ENCODE peak calls at places on chromosome 12, in seven cellular contexts. V is WERI-Rb-1; T is nephron progenitor cell; M is CD4-positive, alpha-beta T cell; S is progenitor cell of endocrine pancreas; R is stomach; C is ovary. L is an unnamed sample.

GRCh38 chr12:68481181-68481941 is 129.3 kb upstream of the RAP1B start:
- DNase-seq in V (no peak), R (no peak), M (no peak), C (no peak), T (no peak), S (no peak), L (no peak)

GRCh38 chr12:7092229-7092985 is at the start of gene C1R:
- DNase-seq in S (peak; percentile 67), M (peak; percentile 66), C (peak; percentile 88), T (peak; percentile 77), V (peak; percentile 62), R (peak; percentile 77), L (no peak)

GRCh38 chr12:21562859-21563258 is 36.8 kb downstream of the SPX start:
- DNase-seq in V (no peak), C (no peak), M (no peak), T (no peak), S (no peak), R (no peak), L (no peak)

GRCh38 chr12:21860534-21860933 is 80.7 kb downstream of the ABCC9 start:
- DNase-seq in R (no peak), M (no peak), S (no peak), C (no peak), V (no peak), T (no peak), L (no peak)

GRCh38 chr12:57844725-57845477 is 1.6 kb downstream of the CTDSP2 start:
- DNase-seq in C (peak; percentile 81), V (no peak), T (peak; percentile 62), S (peak; percentile 23), M (no peak), R (peak; percentile 58), L (no peak)

GRCh38 chr12:27861428-27862167 is 81.6 kb upstream of the MANSC4 start:
- DNase-seq in C (peak; percentile 73), S (no peak), T (no peak), V (no peak), R (peak; percentile 51), M (no peak), L (no peak)

GRCh38 chr12:9760699-9761406 is at the start of gene CD69:
- DNase-seq in C (no peak), R (peak; percentile 45), V (no peak), M (peak; percentile 63), T (no peak), S (no peak), L (no peak)

GRCh38 chr12:46351138-46351537 is 21.4 kb downstream of the SLC38A2 start:
- DNase-seq in V (no peak), T (no peak), S (no peak), R (no peak), C (no peak), M (no peak), L (no peak)

GRCh38 chr12:117226505-117226904 is 36.2 kb upstream of the FBXO21 start:
- DNase-seq in V (no peak), C (no peak), R (no peak), S (no peak), T (no peak), M (no peak), L (no peak)

GRCh38 chr12:79936670-79937069 is 1.8 kb upstream of the PPP1R12A start:
- DNase-seq in R (no peak), V (no peak), C (no peak), S (no peak), M (no peak), T (no peak), L (no peak)

GRCh38 chr12:118537481-118537917 is 161.1 kb downstream of the SUDS3 start:
- DNase-seq in M (no peak), T (no peak), C (no peak), S (no peak), R (no peak), V (no peak), L (no peak)

GRCh38 chr12:14664434-14665023 is 31.9 kb downstream of the GUCY2C start:
- DNase-seq in C (no peak), R (peak; percentile 30), T (no peak), V (peak; percentile 17), M (peak; percentile 26), S (no peak), L (no peak)

GRCh38 chr12:89280833-89281533 is 71.3 kb downstream of the DUSP6 start:
- DNase-seq in C (no peak), T (peak; percentile 6), V (no peak), S (no peak), R (no peak), M (no peak), L (no peak)

GRCh38 chr12:13179159-13180074 is 17.1 kb upstream of the EMP1 start:
- DNase-seq in R (peak; percentile 64), C (peak; percentile 35), M (peak; percentile 53), V (peak; percentile 28), S (no peak), T (peak; percentile 73), L (peak; percentile 83)

GRCh38 chr12:114408881-114409795 is 3.2 kb upstream of the TBX5 start:
- DNase-seq in C (no peak), M (no peak), T (peak; percentile 42), V (no peak), S (no peak), R (no peak), L (no peak)

GRCh38 chr12:117580718-117581062 is 219.3 kb upstream of the NOS1 start:
- DNase-seq in S (no peak), R (no peak), C (peak; percentile 9), T (peak; percentile 81), M (no peak), V (peak; percentile 49), L (no peak)

GRCh38 chr12:6375269-6376078 is at the start of gene SCNN1A:
- DNase-seq in T (no peak), S (no peak), V (no peak), C (peak; percentile 54), R (peak; percentile 92), M (no peak), L (no peak)

GRCh38 chr12:9636150-9636549 is 28.4 kb upstream of the KLRB1 start:
- DNase-seq in T (no peak), M (no peak), V (no peak), R (no peak), S (no peak), C (no peak), L (no peak)

GRCh38 chr12:64521838-64522237 is 69.9 kb downstream of the TBK1 start:
- DNase-seq in R (no peak), T (no peak), M (no peak), V (no peak), C (no peak), S (no peak), L (no peak)

GRCh38 chr12:106288510-106289195 is 13.9 kb upstream of the TCP11L2 start:
- DNase-seq in V (no peak), T (no peak), M (no peak), S (no peak), C (no peak), R (no peak), L (no peak)

GRCh38 chr12:31482816-31483215 is 108.1 kb downstream of the DENND5B start:
- DNase-seq in R (no peak), T (no peak), V (no peak), C (no peak), S (no peak), M (no peak), L (no peak)

GRCh38 chr12:106074706-106075392 is 63.9 kb downstream of the NUAK1 start:
- DNase-seq in C (no peak), V (no peak), M (no peak), S (no peak), T (peak; percentile 15), R (no peak), L (no peak)

GRCh38 chr12:19971881-19972280 is 396.5 kb upstream of the PDE3A start:
- DNase-seq in C (no peak), M (no peak), T (no peak), V (no peak), S (no peak), R (no peak), L (no peak)

GRCh38 chr12:123621101-123621500 is 12.4 kb downstream of the EIF2B1 start:
- DNase-seq in C (no peak), S (no peak), M (no peak), T (no peak), V (no peak), R (no peak), L (no peak)

GRCh38 chr12:42679402-42679801 is 89.9 kb upstream of the PRICKLE1 start:
- DNase-seq in V (no peak), C (no peak), S (no peak), M (no peak), R (no peak), T (no peak), L (no peak)

GRCh38 chr12:81800298-81801148 is 41.4 kb upstream of the PPFIA2 start:
- DNase-seq in V (no peak), M (no peak), C (no peak), T (no peak), R (no peak), S (no peak), L (no peak)

GRCh38 chr12:130933269-130933995 is 20.3 kb upstream of the ADGRD1 start:
- DNase-seq in S (no peak), T (no peak), M (no peak), C (no peak), R (no peak), V (no peak), L (peak; percentile 82)

GRCh38 chr12:93783827-93784226 is 106.7 kb downstream of the CRADD start:
- DNase-seq in M (peak; percentile 34), T (no peak), R (no peak), C (no peak), V (no peak), S (no peak), L (no peak)
- TF ChIP-seq CTCF in M (no peak), T (no peak), R (no peak), C (no peak), V (no peak), S (no peak), L (no peak)

GRCh38 chr12:71848212-71848611 is 8.7 kb downstream of the TBC1D15 start:
- DNase-seq in C (no peak), T (no peak), M (no peak), V (no peak), S (no peak), R (no peak), L (no peak)

GRCh38 chr12:71849109-71849851 is 9.7 kb downstream of the TBC1D15 start:
- DNase-seq in S (no peak), M (no peak), C (no peak), T (no peak), R (no peak), V (no peak), L (no peak)

GRCh38 chr12:71846322-71846940 is 6.9 kb downstream of the TBC1D15 start:
- DNase-seq in R (no peak), C (no peak), T (no peak), V (no peak), S (no peak), M (no peak), L (no peak)
- TF ChIP-seq CTCF in R (peak; percentile 41), C (no peak), T (peak; percentile 22), V (peak; percentile 40), S (peak; percentile 57), M (peak; percentile 68), L (peak; percentile 60)

GRCh38 chr12:94801736-94802135 is 151.4 kb upstream of the TMCC3 start:
- DNase-seq in V (no peak), T (no peak), M (no peak), R (no peak), S (no peak), C (no peak), L (no peak)
- TF ChIP-seq CTCF in V (no peak), T (no peak), M (no peak), R (no peak), S (no peak), C (no peak), L (no peak)

DNA sequence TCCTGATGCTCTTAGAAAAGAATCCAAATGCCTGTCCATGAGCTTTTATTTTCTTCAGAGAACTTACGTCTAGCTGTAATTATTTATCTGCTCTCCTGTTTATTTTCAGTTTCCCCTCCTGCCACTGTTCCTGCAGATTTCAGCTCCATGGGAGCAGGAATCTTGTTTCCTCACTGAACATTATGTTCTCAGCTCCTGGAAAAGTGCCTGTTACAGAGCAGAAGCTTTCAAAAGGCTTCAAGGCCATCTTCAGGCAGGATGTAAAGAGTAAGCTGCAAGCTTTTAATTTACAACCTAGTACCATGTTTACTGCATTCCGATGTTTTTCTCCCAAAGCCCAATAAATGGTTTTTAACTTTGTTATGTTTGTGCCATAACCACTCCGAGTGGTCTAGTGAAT is 98.4 kb upstream of the BTG1 start:
- DNase-seq in M (no peak), R (no peak), S (no peak), T (no peak), C (peak; percentile 29), V (no peak), L (no peak)
- TF ChIP-seq CTCF in M (no peak), R (no peak), S (no peak), T (no peak), C (peak; percentile 30), V (no peak), L (peak; percentile 30)